ENCODE peak calls at places on chromosomes 5 and 9, in five cellular contexts. Y, S, B, F and N are unnamed samples.

GRCh38 chr5:130975299-130975698 is 189.8 kb downstream of the HINT1 start:
- DNase-seq in Y (no peak), S (no peak), B (no peak), F (no peak), N (no peak)

GRCh38 chr5:1757511-1757910 is 42.1 kb downstream of the MRPL36 start:
- DNase-seq in F (no peak), S (no peak), B (peak), Y (no peak), N (no peak)

GRCh38 chr9:35070823-35071813 is 1.3 kb downstream of the VCP start:
- DNase-seq in Y (peak), F (peak), S (no peak), B (no peak), N (peak)

GRCh38 chr5:125043781-125044391 is 297.4 kb upstream of the ZNF608 start:
- DNase-seq in F (peak), Y (peak), B (no peak), S (no peak), N (peak)

GRCh38 chr5:65198777-65199120 is 283.0 kb downstream of the ADAMTS6 start:
- DNase-seq in Y (peak), B (no peak), S (no peak), F (peak), N (peak)

GRCh38 chr5:131514316-131515275 is 120.4 kb downstream of the RAPGEF6 start:
- DNase-seq in F (peak), S (peak), B (no peak), Y (peak), N (peak)

GRCh38 chr5:94469889-94470288 is 148.5 kb downstream of the KIAA0825 start:
- DNase-seq in F (peak), S (no peak), B (no peak), Y (no peak), N (peak)

GRCh38 chr5:167804512-167805220 is 486.8 kb upstream of the WWC1 start:
- DNase-seq in B (no peak), F (no peak), S (no peak), Y (peak), N (no peak)

GRCh38 chr5:157913575-157913974 is 54.6 kb upstream of the CLINT1 start:
- DNase-seq in S (no peak), F (no peak), B (no peak), Y (peak), N (no peak)

GRCh38 chr9:13810510-13810909 is 503.4 kb downstream of the NFIB start:
- DNase-seq in F (no peak), Y (no peak), S (no peak), B (no peak), N (peak)

GRCh38 chr5:44388504-44389409 is 463 bp downstream of the FGF10 start:
- DNase-seq in S (peak), Y (peak), B (peak), F (peak), N (peak)

GRCh38 chr9:133864011-133864410 is 125.9 kb upstream of the SARDH start:
- DNase-seq in Y (peak), B (no peak), F (no peak), S (no peak), N (no peak)

GRCh38 chr5:173628501-173628900 is 12.1 kb upstream of the BOD1 start:
- DNase-seq in B (no peak), S (no peak), F (no peak), Y (no peak), N (no peak)

GRCh38 chr5:96629774-96630173 is 32.4 kb upstream of the CAST start:
- DNase-seq in Y (peak), S (no peak), B (no peak), F (peak), N (peak)

GRCh38 chr9:114156311-114156657 is 947 bp downstream of the COL27A1 start:
- DNase-seq in F (no peak), Y (no peak), S (no peak), B (peak), N (no peak)

GRCh38 chr5:2324788-2325187 is 426.7 kb downstream of the IRX2 start:
- DNase-seq in Y (no peak), F (no peak), S (no peak), B (no peak), N (no peak)

GRCh38 chr5:100691545-100691944 is 156.4 kb downstream of the FAM174A start:
- DNase-seq in S (no peak), Y (peak), B (no peak), F (no peak), N (peak)

GRCh38 chr9:134304712-134305111 is 21.5 kb upstream of the RXRA start:
- DNase-seq in Y (no peak), B (peak), S (no peak), F (no peak), N (no peak)

GRCh38 chr5:15304914-15305834 is 194.8 kb upstream of the FBXL7 start:
- DNase-seq in F (no peak), Y (no peak), S (no peak), B (no peak), N (no peak)

GRCh38 chr9:35645736-35646582 is 4.8 kb downstream of the SIT1 start:
- DNase-seq in F (no peak), S (no peak), Y (peak), B (peak), N (no peak)

GRCh38 chr9:117074782-117075510 is 339.9 kb downstream of the ASTN2 start:
- DNase-seq in Y (peak), F (no peak), S (no peak), B (no peak), N (no peak)